ENCODE peak calls at places on chromosomes 12 and 14, in eight cellular contexts. One of them, this sample, is unnamed.

GRCh38 chr12:106679576-106679975 is 94.9 kb upstream of the RIC8B start:
- DNase-seq in astrocyte: no peak
- DNase-seq in PC-3: no peak
- DNase-seq in mesenchymal stem cell: no peak
- DNase-seq in H9: no peak
- DNase-seq in neural progenitor cell: no peak
- DNase-seq in H1: no peak
- DNase-seq in GM23248: no peak
- DNase-seq in this sample: no peak

GRCh38 chr12:130280226-130280625 is 57.5 kb upstream of the PIWIL1 start:
- DNase-seq in astrocyte: no peak
- DNase-seq in PC-3: no peak
- DNase-seq in mesenchymal stem cell: no peak
- DNase-seq in H9: no peak
- DNase-seq in neural progenitor cell: no peak
- DNase-seq in H1: no peak
- DNase-seq in GM23248: peak; percentile 42
- DNase-seq in this sample: no peak

GRCh38 chr12:3242199-3242863 is 165.2 kb downstream of the TSPAN9 start:
- DNase-seq in astrocyte: no peak
- DNase-seq in PC-3: no peak
- DNase-seq in mesenchymal stem cell: no peak
- DNase-seq in H9: no peak
- DNase-seq in neural progenitor cell: no peak
- DNase-seq in H1: no peak
- DNase-seq in GM23248: no peak
- DNase-seq in this sample: no peak

GRCh38 chr14:59918824-59919581 is 941 bp upstream of the LRRC9 start:
- DNase-seq in astrocyte: peak; percentile 35
- DNase-seq in PC-3: peak; percentile 71
- DNase-seq in mesenchymal stem cell: peak; percentile 49
- DNase-seq in H9: no peak
- DNase-seq in neural progenitor cell: peak; percentile 48
- DNase-seq in H1: no peak
- DNase-seq in GM23248: peak; percentile 60
- DNase-seq in this sample: peak; percentile 10

GRCh38 chr14:101357559-101358319 is 203.6 kb upstream of the DIO3 start:
- DNase-seq in astrocyte: no peak
- DNase-seq in PC-3: no peak
- DNase-seq in mesenchymal stem cell: no peak
- DNase-seq in H9: no peak
- DNase-seq in neural progenitor cell: no peak
- DNase-seq in H1: no peak
- DNase-seq in GM23248: no peak
- DNase-seq in this sample: peak; percentile 64

GRCh38 chr12:27333311-27334009 is 824 bp downstream of the BMAL2 start:
- DNase-seq in astrocyte: no peak
- DNase-seq in PC-3: peak; percentile 46
- DNase-seq in mesenchymal stem cell: peak; percentile 47
- DNase-seq in H9: peak; percentile 56
- DNase-seq in neural progenitor cell: peak; percentile 43
- DNase-seq in H1: peak; percentile 72
- DNase-seq in GM23248: peak; percentile 45
- DNase-seq in this sample: no peak

GRCh38 chr14:100734031-100734990 is 7.6 kb downstream of the DLK1 start:
- DNase-seq in astrocyte: no peak
- DNase-seq in PC-3: no peak
- DNase-seq in mesenchymal stem cell: no peak
- DNase-seq in H9: peak; percentile 10
- DNase-seq in neural progenitor cell: no peak
- DNase-seq in H1: no peak
- DNase-seq in GM23248: no peak
- DNase-seq in this sample: no peak

GRCh38 chr12:47721431-47721973 is 3.8 kb downstream of the ENDOU start:
- DNase-seq in astrocyte: no peak
- DNase-seq in PC-3: no peak
- DNase-seq in mesenchymal stem cell: no peak
- DNase-seq in H9: peak; percentile 14
- DNase-seq in neural progenitor cell: no peak
- DNase-seq in H1: no peak
- DNase-seq in GM23248: no peak
- DNase-seq in this sample: no peak

GRCh38 chr14:64891839-64892375 is 12.2 kb upstream of the SPTB start:
- DNase-seq in astrocyte: peak; percentile 44
- DNase-seq in PC-3: peak; percentile 88
- DNase-seq in mesenchymal stem cell: peak; percentile 74
- DNase-seq in H9: no peak
- DNase-seq in neural progenitor cell: peak; percentile 82
- DNase-seq in H1: no peak
- DNase-seq in GM23248: peak; percentile 82
- DNase-seq in this sample: peak; percentile 60

GRCh38 chr12:130199536-130200390 is 37.5 kb downstream of the FZD10 start:
- DNase-seq in astrocyte: no peak
- DNase-seq in PC-3: no peak
- DNase-seq in mesenchymal stem cell: no peak
- DNase-seq in H9: no peak
- DNase-seq in neural progenitor cell: peak; percentile 6
- DNase-seq in H1: no peak
- DNase-seq in GM23248: no peak
- DNase-seq in this sample: no peak

GRCh38 chr12:109738878-109739665 is 25.4 kb downstream of the FAM222A start:
- DNase-seq in astrocyte: peak; percentile 10
- DNase-seq in PC-3: peak; percentile 11
- DNase-seq in mesenchymal stem cell: no peak
- DNase-seq in H9: peak; percentile 25
- DNase-seq in neural progenitor cell: no peak
- DNase-seq in H1: no peak
- DNase-seq in GM23248: peak; percentile 43
- DNase-seq in this sample: no peak

GRCh38 chr14:79369359-79370332 is 841.7 kb downstream of the DIO2 start:
- DNase-seq in astrocyte: peak; percentile 99
- DNase-seq in PC-3: peak; percentile 90
- DNase-seq in mesenchymal stem cell: peak; percentile 97
- DNase-seq in H9: no peak
- DNase-seq in neural progenitor cell: no peak
- DNase-seq in H1: no peak
- DNase-seq in GM23248: peak; percentile 56
- DNase-seq in this sample: no peak

GRCh38 chr14:87097021-87097420 is 896.0 kb downstream of the GALC start:
- DNase-seq in astrocyte: peak; percentile 66
- DNase-seq in PC-3: no peak
- DNase-seq in mesenchymal stem cell: peak; percentile 98
- DNase-seq in H9: no peak
- DNase-seq in neural progenitor cell: no peak
- DNase-seq in H1: no peak
- DNase-seq in GM23248: peak; percentile 6
- DNase-seq in this sample: no peak

GRCh38 chr12:3661028-3661427 is 91.9 kb downstream of the CRACR2A start:
- DNase-seq in astrocyte: no peak
- DNase-seq in PC-3: peak; percentile 50
- DNase-seq in mesenchymal stem cell: no peak
- DNase-seq in H9: no peak
- DNase-seq in neural progenitor cell: no peak
- DNase-seq in H1: no peak
- DNase-seq in GM23248: no peak
- DNase-seq in this sample: no peak

GRCh38 chr12:102474438-102475064 is 5.8 kb downstream of the IGF1 start:
- DNase-seq in astrocyte: peak; percentile 87
- DNase-seq in PC-3: no peak
- DNase-seq in mesenchymal stem cell: peak; percentile 4
- DNase-seq in H9: no peak
- DNase-seq in neural progenitor cell: no peak
- DNase-seq in H1: no peak
- DNase-seq in GM23248: peak; percentile 26
- DNase-seq in this sample: no peak

GRCh38 chr14:60178164-60178563 is 13.0 kb upstream of the DHRS7 start:
- DNase-seq in astrocyte: no peak
- DNase-seq in PC-3: no peak
- DNase-seq in mesenchymal stem cell: no peak
- DNase-seq in H9: no peak
- DNase-seq in neural progenitor cell: no peak
- DNase-seq in H1: no peak
- DNase-seq in GM23248: no peak
- DNase-seq in this sample: no peak

GRCh38 chr14:23104070-23104590 is 659 bp downstream of the CIROP start:
- DNase-seq in astrocyte: no peak
- DNase-seq in PC-3: no peak
- DNase-seq in mesenchymal stem cell: no peak
- DNase-seq in H9: no peak
- DNase-seq in neural progenitor cell: no peak
- DNase-seq in H1: no peak
- DNase-seq in GM23248: no peak
- DNase-seq in this sample: no peak

GRCh38 chr14:23103581-23103980 is 1.2 kb downstream of the CIROP start:
- DNase-seq in astrocyte: no peak
- DNase-seq in PC-3: no peak
- DNase-seq in mesenchymal stem cell: no peak
- DNase-seq in H9: no peak
- DNase-seq in neural progenitor cell: no peak
- DNase-seq in H1: no peak
- DNase-seq in GM23248: no peak
- DNase-seq in this sample: no peak

GRCh38 chr14:23106747-23107045 is 1.9 kb upstream of the CIROP start:
- DNase-seq in astrocyte: no peak
- DNase-seq in PC-3: no peak
- DNase-seq in mesenchymal stem cell: no peak
- DNase-seq in H9: no peak
- DNase-seq in neural progenitor cell: no peak
- DNase-seq in H1: no peak
- DNase-seq in GM23248: no peak
- DNase-seq in this sample: no peak

GRCh38 chr14:23105348-23105824 is 597 bp upstream of the CIROP start:
- DNase-seq in astrocyte: no peak
- DNase-seq in PC-3: no peak
- DNase-seq in mesenchymal stem cell: no peak
- DNase-seq in H9: no peak
- DNase-seq in neural progenitor cell: no peak
- DNase-seq in H1: peak; percentile 36
- DNase-seq in GM23248: no peak
- DNase-seq in this sample: no peak

DNA sequence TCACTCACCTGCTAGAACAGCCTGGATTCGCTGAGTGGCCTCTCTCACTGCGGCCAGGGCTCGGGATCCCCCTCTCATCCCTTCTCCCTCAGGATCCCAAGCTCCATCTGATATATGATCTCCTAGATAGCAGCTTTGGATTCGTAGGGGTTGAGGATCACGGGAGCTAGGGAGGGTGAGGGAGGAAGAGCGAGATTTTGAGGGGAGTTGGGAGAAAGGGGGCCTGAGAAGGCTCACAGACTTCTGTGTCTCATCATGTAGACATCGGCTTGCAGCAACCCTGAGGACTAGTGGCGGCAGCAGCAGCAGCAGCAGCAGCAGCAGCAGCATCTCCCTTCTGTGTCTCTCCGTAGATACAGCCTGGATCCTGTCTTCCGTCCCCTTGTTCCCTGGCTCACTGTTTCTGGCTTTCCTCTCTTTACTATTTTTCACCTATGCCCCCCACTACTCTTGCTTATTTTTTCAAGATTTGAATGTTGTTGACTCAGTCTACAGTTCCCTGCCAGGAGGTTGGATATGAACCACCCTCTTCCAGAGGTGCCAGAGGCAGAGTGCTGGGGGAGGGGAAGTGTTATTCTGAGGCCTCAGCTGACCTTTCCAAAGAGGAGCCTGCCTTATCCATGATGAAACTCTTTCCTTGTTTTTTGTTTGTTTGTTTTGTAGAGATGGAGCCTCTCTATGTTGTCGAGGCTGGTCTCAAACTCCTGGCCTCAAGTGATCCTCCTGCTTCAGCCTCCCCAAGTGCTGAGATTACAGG is at the start of gene CIROP:
- DNase-seq in astrocyte: no peak
- DNase-seq in PC-3: no peak
- DNase-seq in mesenchymal stem cell: no peak
- DNase-seq in H9: no peak
- DNase-seq in neural progenitor cell: no peak
- DNase-seq in H1: peak; percentile 45
- DNase-seq in GM23248: peak; percentile 36
- DNase-seq in this sample: no peak
- H2AFZ ChIP-seq in astrocyte: no peak within 1 kb of the TSS
- H2AFZ ChIP-seq in PC-3: no peak within 1 kb of the TSS
- H2AFZ ChIP-seq in mesenchymal stem cell: peak within 1 kb of the TSS; percentile 2
- H2AFZ ChIP-seq in H9: no peak within 1 kb of the TSS
- H2AFZ ChIP-seq in neural progenitor cell: peak within 1 kb of the TSS; percentile 63
- H2AFZ ChIP-seq in H1: no peak within 1 kb of the TSS
- H2AFZ ChIP-seq in GM23248: no peak within 1 kb of the TSS
- H2AFZ ChIP-seq in this sample: no peak within 1 kb of the TSS

GRCh38 chr12:76143343-76144252 is 59.1 kb upstream of the NAP1L1 start:
- DNase-seq in astrocyte: no peak
- DNase-seq in PC-3: no peak
- DNase-seq in mesenchymal stem cell: no peak
- DNase-seq in H9: no peak
- DNase-seq in neural progenitor cell: no peak
- DNase-seq in H1: no peak
- DNase-seq in GM23248: no peak
- DNase-seq in this sample: no peak
- H3K4me2 ChIP-seq in astrocyte: no peak overlapping the region
- H3K4me2 ChIP-seq in PC-3: no peak overlapping the region
- H3K4me2 ChIP-seq in mesenchymal stem cell: no peak overlapping the region
- H3K4me2 ChIP-seq in H9: no peak overlapping the region
- H3K4me2 ChIP-seq in neural progenitor cell: peak overlapping the region; percentile 22
- H3K4me2 ChIP-seq in H1: no peak overlapping the region
- H3K4me2 ChIP-seq in GM23248: no peak overlapping the region
- H3K4me2 ChIP-seq in this sample: no peak overlapping the region

GRCh38 chr12:120286768-120287490 is 4.8 kb downstream of the RNU4-2 start:
- DNase-seq in astrocyte: no peak
- DNase-seq in PC-3: peak; percentile 79
- DNase-seq in mesenchymal stem cell: no peak
- DNase-seq in H9: no peak
- DNase-seq in neural progenitor cell: no peak
- DNase-seq in H1: no peak
- DNase-seq in GM23248: no peak
- DNase-seq in this sample: no peak
- H2AFZ ChIP-seq in astrocyte: no peak overlapping the region
- H2AFZ ChIP-seq in PC-3: peak overlapping the region; percentile 56
- H2AFZ ChIP-seq in mesenchymal stem cell: no peak overlapping the region
- H2AFZ ChIP-seq in H9: no peak overlapping the region
- H2AFZ ChIP-seq in neural progenitor cell: no peak overlapping the region
- H2AFZ ChIP-seq in H1: peak overlapping the region; percentile 6
- H2AFZ ChIP-seq in GM23248: no peak overlapping the region
- H2AFZ ChIP-seq in this sample: no peak overlapping the region

DNA sequence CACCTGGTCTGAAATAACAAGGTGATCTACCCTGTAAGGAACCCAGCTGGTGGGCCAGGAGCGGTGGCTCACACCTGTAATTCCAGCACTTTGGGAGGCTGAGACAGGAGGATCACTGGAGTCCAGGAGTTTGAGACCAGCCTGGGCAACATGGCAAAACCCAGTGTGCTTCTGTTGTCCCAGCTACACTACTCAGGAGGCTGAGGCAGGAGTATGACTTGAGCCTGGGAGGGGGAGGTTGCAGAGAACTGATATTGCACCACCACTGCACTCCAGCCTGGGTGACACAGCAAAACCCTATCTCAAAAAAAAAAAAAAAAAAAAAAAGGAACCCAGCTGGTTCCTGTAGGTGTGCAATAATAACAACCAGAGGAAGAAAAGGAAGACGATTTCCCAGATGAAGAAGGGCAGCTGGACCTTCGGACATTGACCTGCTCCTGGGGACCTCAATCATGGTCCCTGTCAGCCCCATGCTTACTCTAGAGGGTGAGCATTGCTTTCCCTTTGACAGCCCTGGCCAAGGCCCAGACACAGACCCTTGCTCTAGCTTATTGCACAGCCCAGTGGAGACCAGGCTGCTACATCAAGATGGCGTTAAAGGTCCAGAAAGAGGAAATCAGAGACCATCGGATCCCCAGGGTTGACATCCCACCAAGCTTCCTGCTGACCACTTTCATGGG is 5.4 kb downstream of the FOS start:
- DNase-seq in astrocyte: peak; percentile 39
- DNase-seq in PC-3: no peak
- DNase-seq in mesenchymal stem cell: peak; percentile 98
- DNase-seq in H9: no peak
- DNase-seq in neural progenitor cell: no peak
- DNase-seq in H1: no peak
- DNase-seq in GM23248: peak; percentile 66
- DNase-seq in this sample: no peak
- H3K4me2 ChIP-seq in astrocyte: no peak overlapping the region
- H3K4me2 ChIP-seq in PC-3: no peak overlapping the region
- H3K4me2 ChIP-seq in mesenchymal stem cell: no peak overlapping the region
- H3K4me2 ChIP-seq in H9: no peak overlapping the region
- H3K4me2 ChIP-seq in neural progenitor cell: no peak overlapping the region
- H3K4me2 ChIP-seq in H1: no peak overlapping the region
- H3K4me2 ChIP-seq in GM23248: no peak overlapping the region
- H3K4me2 ChIP-seq in this sample: no peak overlapping the region

This sample was measured in OCI-LY7.